ENCODE peak calls at places on chromosomes 6 and 20, in nine cellular contexts. J is AG04450, M is MCF 10A, V is brain microvascular endothelial cell, W is Peyer's patch, K is neural crest cell, A is breast epithelium, N is progenitor cell of endocrine pancreas, T is fibroblast of pulmonary artery. S is an unnamed sample.

GRCh38 chr6:22756365-22756764 is 187.0 kb downstream of the HDGFL1 start:
- DNase-seq in J (no peak), M (peak), V (no peak), W (no peak), K (no peak), A (no peak), N (no peak), T (peak), S (no peak)

GRCh38 chr20:61414455-61414991 is 162.5 kb downstream of the CDH4 start:
- DNase-seq in J (no peak), M (no peak), V (no peak), W (no peak), K (no peak), A (no peak), N (no peak), T (no peak), S (no peak)

GRCh38 chr6:170523256-170524187 is 29.6 kb downstream of the PSMB1 start:
- DNase-seq in J (no peak), M (no peak), V (no peak), W (no peak), K (no peak), A (no peak), N (no peak), T (no peak), S (peak)

GRCh38 chr6:119227377-119227776 is 122.2 kb downstream of the MAN1A1 start:
- DNase-seq in J (no peak), M (no peak), V (no peak), W (no peak), K (no peak), A (no peak), N (no peak), T (no peak), S (no peak)

GRCh38 chr20:51318058-51318960 is 224.2 kb downstream of the NFATC2 start:
- DNase-seq in J (no peak), M (peak), V (peak), W (no peak), K (peak), A (no peak), N (peak), T (no peak), S (peak)

GRCh38 chr6:90406142-90406794 is 109.6 kb upstream of the BACH2 start:
- DNase-seq in J (peak), M (peak), V (peak), W (no peak), K (no peak), A (no peak), N (no peak), T (peak), S (no peak)

GRCh38 chr6:124200661-124201060 is 397.0 kb downstream of the NKAIN2 start:
- DNase-seq in J (no peak), M (no peak), V (no peak), W (no peak), K (no peak), A (no peak), N (no peak), T (no peak), S (no peak)

GRCh38 chr6:83127976-83128375 is 60.5 kb downstream of the DOP1A start:
- DNase-seq in J (peak), M (no peak), V (no peak), W (no peak), K (no peak), A (no peak), N (no peak), T (no peak), S (no peak)

GRCh38 chr20:45470262-45470931 is 844 bp downstream of the WFDC2 start:
- DNase-seq in J (no peak), M (no peak), V (no peak), W (no peak), K (peak), A (peak), N (peak), T (peak), S (no peak)

GRCh38 chr6:155444120-155444917 is 11.3 kb downstream of the NOX3 start:
- DNase-seq in J (no peak), M (no peak), V (peak), W (no peak), K (no peak), A (no peak), N (no peak), T (peak), S (no peak)

GRCh38 chr20:12058201-12058600 is 140.5 kb downstream of the BTBD3 start:
- DNase-seq in J (no peak), M (no peak), V (no peak), W (no peak), K (no peak), A (no peak), N (no peak), T (no peak), S (no peak)

GRCh38 chr6:96089173-96089572 is 73.4 kb downstream of the FUT9 start:
- DNase-seq in J (no peak), M (peak), V (no peak), W (no peak), K (peak), A (no peak), N (peak), T (no peak), S (no peak)

GRCh38 chr20:60512436-60512835 is 554.2 kb downstream of the CDH26 start:
- DNase-seq in J (peak), M (peak), V (peak), W (no peak), K (peak), A (no peak), N (no peak), T (peak), S (no peak)

GRCh38 chr20:55160996-55161395 is 685.6 kb downstream of the DOK5 start:
- DNase-seq in J (no peak), M (no peak), V (no peak), W (no peak), K (no peak), A (no peak), N (no peak), T (peak), S (no peak)

GRCh38 chr6:100657678-100658330 is 193.1 kb upstream of the SIM1 start:
- DNase-seq in J (no peak), M (peak), V (no peak), W (no peak), K (no peak), A (no peak), N (no peak), T (peak), S (no peak)

GRCh38 chr20:49483706-49484101 is 1.2 kb upstream of the KCNB1 start:
- DNase-seq in J (no peak), M (no peak), V (no peak), W (no peak), K (no peak), A (no peak), N (no peak), T (no peak), S (no peak)

GRCh38 chr6:30814137-30815084 is 69.9 kb upstream of the DDR1 start:
- DNase-seq in J (no peak), M (peak), V (no peak), W (no peak), K (no peak), A (no peak), N (no peak), T (peak), S (no peak)

GRCh38 chr6:42571611-42572342 is 7.9 kb downstream of the UBR2 start:
- DNase-seq in J (no peak), M (no peak), V (no peak), W (no peak), K (no peak), A (no peak), N (no peak), T (no peak), S (no peak)

GRCh38 chr20:1392443-1392692 is 486 bp downstream of the FKBP1A start:
- DNase-seq in J (no peak), M (no peak), V (no peak), W (no peak), K (no peak), A (no peak), N (no peak), T (no peak), S (no peak)

GRCh38 chr6:44593539-44593944 is 206.0 kb downstream of the CDC5L start:
- DNase-seq in J (peak), M (peak), V (peak), W (peak), K (peak), A (no peak), N (peak), T (peak), S (no peak)

GRCh38 chr6:52326540-52327364 is 35.2 kb upstream of the PAQR8 start:
- DNase-seq in J (no peak), M (no peak), V (no peak), W (no peak), K (no peak), A (no peak), N (no peak), T (no peak), S (no peak)

GRCh38 chr6:43260791-43261190 is 17.5 kb downstream of the TTBK1 start:
- DNase-seq in J (no peak), M (no peak), V (no peak), W (no peak), K (no peak), A (no peak), N (no peak), T (no peak), S (no peak)

GRCh38 chr6:115393821-115394220 is 666.9 kb downstream of the FRK start:
- DNase-seq in J (no peak), M (no peak), V (no peak), W (no peak), K (no peak), A (no peak), N (no peak), T (no peak), S (no peak)

GRCh38 chr6:31356216-31356945 is 598 bp downstream of the HLA-B start:
- DNase-seq in J (no peak), M (peak), V (no peak), W (no peak), K (no peak), A (no peak), N (no peak), T (peak), S (peak)

GRCh38 chr6:111842891-111843290 is 30.4 kb downstream of the FYN start:
- DNase-seq in J (no peak), M (no peak), V (peak), W (no peak), K (no peak), A (no peak), N (no peak), T (peak), S (no peak)

GRCh38 chr6:107248147-107248546 is 132.8 kb upstream of the BEND3 start:
- DNase-seq in J (no peak), M (no peak), V (no peak), W (no peak), K (no peak), A (no peak), N (no peak), T (no peak), S (no peak)

GRCh38 chr6:43247115-43247999 is 4.1 kb downstream of the TTBK1 start:
- DNase-seq in J (no peak), M (peak), V (peak), W (peak), K (peak), A (peak), N (peak), T (peak), S (peak)

GRCh38 chr6:111950661-111951426 is 77.6 kb upstream of the FYN start:
- DNase-seq in J (no peak), M (peak), V (no peak), W (no peak), K (no peak), A (no peak), N (no peak), T (peak), S (no peak)

GRCh38 chr6:128882991-128883571 is at the start of gene LAMA2:
- DNase-seq in J (peak), M (no peak), V (peak), W (no peak), K (peak), A (peak), N (peak), T (peak), S (no peak)

GRCh38 chr6:52407467-52407866 is 12.7 kb upstream of the EFHC1 start:
- DNase-seq in J (no peak), M (peak), V (peak), W (no peak), K (no peak), A (no peak), N (no peak), T (peak), S (no peak)

GRCh38 chr20:46114449-46114848 is 3.7 kb upstream of the CD40 start:
- DNase-seq in J (no peak), M (no peak), V (no peak), W (no peak), K (no peak), A (no peak), N (no peak), T (no peak), S (no peak)

GRCh38 chr6:105593056-105593455 is 190.2 kb upstream of the PREP start:
- DNase-seq in J (no peak), M (peak), V (no peak), W (no peak), K (no peak), A (no peak), N (no peak), T (peak), S (no peak)

GRCh38 chr6:32194825-32195651 is 2.6 kb upstream of the GPSM3 start:
- DNase-seq in J (no peak), M (peak), V (peak), W (peak), K (peak), A (no peak), N (no peak), T (peak), S (peak)

GRCh38 chr6:53526000-53526399 is 18.9 kb downstream of the GCLC start:
- DNase-seq in J (no peak), M (peak), V (no peak), W (no peak), K (no peak), A (no peak), N (no peak), T (no peak), S (no peak)

GRCh38 chr6:41692080-41692675 is 43.2 kb downstream of the TFEB start:
- DNase-seq in J (no peak), M (no peak), V (no peak), W (no peak), K (no peak), A (no peak), N (no peak), T (no peak), S (no peak)

GRCh38 chr20:57089701-57090144 is 176.7 kb downstream of the BMP7 start:
- DNase-seq in J (no peak), M (peak), V (peak), W (peak), K (peak), A (peak), N (peak), T (peak), S (peak)

GRCh38 chr20:7712661-7713060 is 227.6 kb downstream of the HAO1 start:
- DNase-seq in J (no peak), M (no peak), V (no peak), W (no peak), K (no peak), A (no peak), N (no peak), T (no peak), S (no peak)

GRCh38 chr6:16239090-16239797 is 857 bp downstream of the GMPR start:
- DNase-seq in J (no peak), M (peak), V (peak), W (no peak), K (no peak), A (no peak), N (no peak), T (peak), S (peak)
- TF ChIP-seq CTCF in J (peak), M (no peak), V (peak), W (peak), K (no peak), A (no peak), N (peak), T (peak), S (no peak)

DNA sequence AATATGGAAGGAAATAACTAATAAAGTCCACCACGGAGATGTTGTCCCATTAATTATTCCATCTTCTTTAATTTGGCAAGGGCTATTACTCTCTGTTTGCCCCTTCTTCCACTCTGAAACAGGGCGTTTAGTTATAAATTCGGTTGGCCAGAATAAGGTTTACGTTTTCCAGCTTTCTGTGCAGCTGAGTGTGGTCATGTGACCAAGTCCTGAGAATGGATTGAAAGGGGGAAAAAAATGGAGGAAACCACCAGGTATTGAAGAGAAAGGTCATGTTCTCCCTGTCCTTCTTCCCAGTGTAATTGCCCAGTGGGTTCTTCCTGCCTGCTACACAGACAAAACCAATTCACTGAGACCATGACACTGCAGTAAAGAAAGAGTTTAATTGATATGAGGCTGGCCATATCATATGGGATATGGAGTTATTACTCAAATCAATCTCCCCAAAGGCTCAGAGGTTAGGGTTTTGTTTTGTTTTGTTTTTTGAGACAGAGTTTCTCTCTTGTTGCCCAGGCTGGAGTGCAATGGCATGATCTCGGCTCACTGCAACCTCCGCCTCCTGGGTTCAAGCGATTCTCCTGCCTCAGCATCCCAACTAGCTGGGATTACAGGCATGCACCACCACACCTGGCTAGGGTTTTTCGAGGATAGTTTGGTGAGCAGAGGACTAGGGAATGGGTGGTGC is 14.3 kb upstream of the TBC1D22B start:
- DNase-seq in J (no peak), M (no peak), V (no peak), W (no peak), K (no peak), A (no peak), N (no peak), T (no peak), S (no peak)
- TF ChIP-seq CTCF in J (no peak), M (no peak), V (no peak), W (no peak), K (no peak), A (no peak), N (no peak), T (no peak), S (no peak)

DNA sequence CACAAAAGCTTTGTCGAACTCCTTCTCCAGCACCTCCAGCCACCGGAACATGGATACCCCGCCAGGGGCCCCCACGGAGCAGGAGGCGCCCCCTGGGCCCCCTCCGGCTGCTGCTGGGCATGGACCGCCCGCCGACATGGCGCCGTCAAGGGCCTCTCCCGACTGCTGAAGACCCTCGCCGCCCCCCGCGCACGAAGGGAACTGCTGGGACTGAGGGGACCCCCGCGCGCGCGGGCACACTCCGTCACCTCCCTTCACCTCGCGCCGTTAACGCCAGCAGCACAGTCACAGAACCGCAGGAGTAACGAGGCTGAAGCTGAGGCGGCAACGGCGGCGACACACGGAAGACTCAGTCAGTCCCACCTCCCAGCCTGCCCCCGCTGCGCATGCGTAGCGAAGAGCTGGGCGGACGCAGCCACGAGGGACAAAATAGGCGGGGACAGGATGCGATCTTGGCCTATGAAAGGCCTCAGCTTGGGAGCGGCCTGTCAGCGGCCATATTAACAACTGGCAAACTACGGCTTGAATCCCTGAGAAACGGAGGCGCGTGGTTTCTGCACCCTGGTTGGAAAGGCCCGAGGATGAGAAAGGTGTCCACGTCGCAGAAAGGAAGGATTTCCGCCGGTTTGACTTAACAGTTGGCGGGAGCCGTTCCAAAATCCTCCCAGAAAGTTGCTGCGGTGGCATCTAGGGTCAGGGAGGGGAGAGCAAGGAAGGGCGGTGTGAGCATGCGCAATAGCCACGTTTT is at the start of gene GOPC:
- DNase-seq in J (peak), M (peak), V (peak), W (peak), K (peak), A (peak), N (peak), T (peak), S (peak)
- TF ChIP-seq CTCF in J (peak), M (no peak), V (peak), W (no peak), K (peak), A (no peak), N (peak), T (peak), S (peak)

GRCh38 chr6:20116792-20117191 is 95.5 kb downstream of the MBOAT1 start:
- DNase-seq in J (no peak), M (no peak), V (no peak), W (no peak), K (no peak), A (no peak), N (no peak), T (no peak), S (no peak)
- TF ChIP-seq CTCF in J (no peak), M (no peak), V (no peak), W (no peak), K (no peak), A (no peak), N (no peak), T (no peak), S (no peak)

GRCh38 chr6:4545929-4546328 is 230.3 kb upstream of the CDYL start:
- DNase-seq in J (no peak), M (no peak), V (no peak), W (no peak), K (no peak), A (no peak), N (no peak), T (no peak), S (no peak)
- TF ChIP-seq CTCF in J (no peak), M (no peak), V (no peak), W (no peak), K (no peak), A (no peak), N (no peak), T (no peak), S (no peak)

GRCh38 chr6:158795516-158795915 is 23.7 kb downstream of the EZR start:
- DNase-seq in J (no peak), M (no peak), V (no peak), W (no peak), K (no peak), A (no peak), N (no peak), T (no peak), S (no peak)

GRCh38 chr6:158797331-158798202 is 21.6 kb downstream of the EZR start:
- DNase-seq in J (no peak), M (no peak), V (peak), W (no peak), K (no peak), A (no peak), N (no peak), T (peak), S (no peak)

GRCh38 chr6:158789115-158789917 is 29.9 kb downstream of the EZR start:
- DNase-seq in J (no peak), M (no peak), V (no peak), W (peak), K (no peak), A (no peak), N (no peak), T (no peak), S (peak)

GRCh38 chr6:158796353-158796752 is 22.8 kb downstream of the EZR start:
- DNase-seq in J (no peak), M (no peak), V (no peak), W (no peak), K (no peak), A (no peak), N (no peak), T (no peak), S (no peak)

GRCh38 chr6:158793432-158793831 is 25.7 kb downstream of the EZR start:
- DNase-seq in J (no peak), M (peak), V (peak), W (no peak), K (no peak), A (no peak), N (no peak), T (peak), S (no peak)
- TF ChIP-seq CTCF in J (peak), M (peak), V (peak), W (peak), K (peak), A (peak), N (peak), T (peak), S (peak)

S was measured in natural killer cell.